ENCODE peak calls at places on chromosomes 3 and 15, in seven cellular contexts. C is NCI-H2081; U is T-cell; T is anterior cingulate cortex; F is central memory CD8-positive, alpha-beta T cell; J is NCI-H774; G is psoas muscle. O is an unnamed sample.

GRCh38 chr15:90232196-90232595 is 1.5 kb downstream of the CIB1 start:
- DNase-seq in C (no peak), U (no peak), T (no peak), F (no peak), J (no peak), G (no peak), O (no peak)

GRCh38 chr3:71662056-71662455 is 63.1 kb downstream of the EIF4E3 start:
- DNase-seq in C (no peak), U (no peak), T (no peak), F (no peak), J (no peak), G (no peak), O (no peak)

GRCh38 chr3:124126446-124127017 is 134.6 kb upstream of the ROPN1 start:
- DNase-seq in C (peak), U (no peak), T (no peak), F (no peak), J (no peak), G (no peak), O (no peak)

GRCh38 chr15:59194639-59195325 is 11.9 kb upstream of the LDHAL6B start:
- DNase-seq in C (no peak), U (no peak), T (no peak), F (no peak), J (no peak), G (no peak), O (no peak)

GRCh38 chr15:86654501-86654900 is 574.8 kb downstream of the AGBL1 start:
- DNase-seq in C (no peak), U (no peak), T (no peak), F (no peak), J (no peak), G (no peak), O (no peak)

GRCh38 chr3:134810052-134810435 is 15.0 kb downstream of the EPHB1 start:
- DNase-seq in C (no peak), U (no peak), T (no peak), F (no peak), J (no peak), G (no peak), O (no peak)

GRCh38 chr3:129182390-129183180 is 1.1 kb downstream of the CNBP start:
- DNase-seq in C (peak), U (no peak), T (no peak), F (no peak), J (no peak), G (no peak), O (no peak)

GRCh38 chr3:64681827-64682226 is 6.0 kb downstream of the ADAMTS9 start:
- DNase-seq in C (no peak), U (no peak), T (no peak), F (no peak), J (no peak), G (no peak), O (no peak)

GRCh38 chr3:61560452-61561373 is 658 bp upstream of the PTPRG start:
- DNase-seq in C (peak), U (no peak), T (peak), F (no peak), J (peak), G (peak), O (no peak)

GRCh38 chr3:195559723-195560409 is 16.7 kb upstream of the PPP1R2 start:
- DNase-seq in C (peak), U (no peak), T (no peak), F (no peak), J (peak), G (peak), O (no peak)